ENCODE peak calls at places on chromosomes 7 and 10, in seven cellular contexts. F, V, K, U, Q, L and G are unnamed samples.

GRCh38 chr7:88243345-88243909 is 23.6 kb upstream of the SRI start:
- DNase-seq in V (peak; percentile 60), F (no peak), K (no peak), L (peak; percentile 69), Q (peak; percentile 27), U (peak; percentile 80), G (peak; percentile 54)

GRCh38 chr10:101216631-101217425 is 12.4 kb downstream of the LBX1 start:
- DNase-seq in F (no peak), L (peak; percentile 71), Q (no peak), V (no peak), U (no peak), K (no peak), G (no peak)

GRCh38 chr10:123142701-123143161 is 5.2 kb upstream of the HMX2 start:
- DNase-seq in F (no peak), L (peak; percentile 70), K (no peak), V (no peak), Q (no peak), U (no peak), G (no peak)

GRCh38 chr10:33398796-33399195 is 64.3 kb upstream of the NRP1 start:
- DNase-seq in K (no peak), F (no peak), Q (no peak), U (no peak), L (no peak), V (no peak), G (no peak)

GRCh38 chr7:379456-380225 is 89.7 kb downstream of the FOXL3 start:
- DNase-seq in K (no peak), V (no peak), U (no peak), Q (no peak), L (peak; percentile 83), F (peak; percentile 64), G (no peak)

GRCh38 chr7:91800389-91800788 is 80.1 kb downstream of the MTERF1 start:
- DNase-seq in F (no peak), Q (no peak), V (no peak), L (no peak), K (no peak), U (no peak), G (no peak)

GRCh38 chr7:158026636-158027265 is 560.9 kb downstream of the PTPRN2 start:
- DNase-seq in K (no peak), V (no peak), F (no peak), U (no peak), L (peak; percentile 20), Q (no peak), G (no peak)

GRCh38 chr10:29896053-29896452 is 163.3 kb downstream of the JCAD start:
- DNase-seq in V (no peak), F (no peak), U (no peak), K (no peak), L (no peak), Q (no peak), G (peak; percentile 42)

GRCh38 chr7:37016073-37016878 is 292.0 kb upstream of the AOAH start:
- DNase-seq in K (no peak), V (no peak), Q (no peak), U (no peak), L (peak; percentile 46), F (no peak), G (no peak)

GRCh38 chr10:2137549-2138174 is 400.3 kb upstream of the ADARB2 start:
- DNase-seq in V (no peak), F (no peak), Q (peak; percentile 17), L (peak; percentile 78), K (no peak), U (peak; percentile 15), G (no peak)

GRCh38 chr7:130352335-130353074 is 7.9 kb downstream of the CPA5 start:
- DNase-seq in L (no peak), U (no peak), F (no peak), K (no peak), V (no peak), Q (no peak), G (peak; percentile 10)

GRCh38 chr10:132023092-132023811 is 41.5 kb upstream of the BNIP3 start:
- DNase-seq in U (peak; percentile 76), F (peak; percentile 89), V (peak; percentile 37), L (peak; percentile 96), K (peak; percentile 71), Q (peak; percentile 92), G (peak; percentile 56)

GRCh38 chr10:52390388-52390787 is 76.3 kb downstream of the DKK1 start:
- DNase-seq in Q (no peak), F (no peak), K (no peak), L (no peak), U (no peak), V (no peak), G (no peak)

GRCh38 chr7:122161628-122162027 is 17.6 kb upstream of the AASS start:
- DNase-seq in F (no peak), K (no peak), L (no peak), V (no peak), Q (no peak), U (no peak), G (no peak)

GRCh38 chr10:74921744-74922143 is 95.3 kb downstream of the KAT6B start:
- DNase-seq in U (no peak), L (peak; percentile 91), F (no peak), Q (peak; percentile 38), V (no peak), K (no peak), G (peak; percentile 73)

GRCh38 chr7:11127112-11127785 is 153.6 kb downstream of the PHF14 start:
- DNase-seq in Q (no peak), F (no peak), L (no peak), K (no peak), V (no peak), U (no peak), G (no peak)

GRCh38 chr10:63977329-63977923 is 456.2 kb downstream of the REEP3 start:
- DNase-seq in V (peak; percentile 50), U (peak; percentile 69), L (peak; percentile 86), K (peak; percentile 3), Q (peak; percentile 69), F (no peak), G (peak; percentile 48)

GRCh38 chr10:130243015-130243414 is 106.8 kb downstream of the GLRX3 start:
- DNase-seq in F (no peak), Q (no peak), V (no peak), L (peak; percentile 1), K (no peak), U (no peak), G (no peak)

GRCh38 chr7:33671521-33672262 is 233.6 kb upstream of the BMPER start:
- DNase-seq in V (no peak), K (no peak), Q (no peak), U (no peak), F (no peak), L (no peak), G (no peak)

GRCh38 chr10:31808258-31809218 is 120.1 kb downstream of the ARHGAP12 start:
- DNase-seq in L (peak; percentile 52), Q (peak; percentile 8), K (no peak), V (peak; percentile 6), F (no peak), U (peak; percentile 86), G (peak; percentile 27)

GRCh38 chr7:27172823-27173411 is 1.2 kb downstream of the HOXA10 start:
- DNase-seq in Q (no peak), V (no peak), K (no peak), U (no peak), L (no peak), F (peak; percentile 65), G (no peak)

GRCh38 chr7:129800901-129801300 is 151.9 kb downstream of the UBE2H start:
- DNase-seq in L (peak; percentile 40), F (no peak), U (no peak), Q (no peak), K (no peak), V (no peak), G (no peak)

GRCh38 chr7:98836811-98837631 is 32.8 kb downstream of the TMEM130 start:
- DNase-seq in U (no peak), F (peak; percentile 63), V (peak; percentile 59), K (peak; percentile 7), L (peak; percentile 96), Q (peak; percentile 71), G (peak; percentile 14)

GRCh38 chr7:43083091-43083490 is 29.4 kb upstream of the HECW1 start:
- DNase-seq in Q (no peak), F (no peak), L (no peak), V (no peak), K (no peak), U (no peak), G (peak; percentile 40)

GRCh38 chr7:50502947-50503346 is 52.8 kb upstream of the FIGNL1 start:
- DNase-seq in F (no peak), Q (no peak), K (no peak), V (no peak), U (no peak), L (no peak), G (no peak)

GRCh38 chr10:15990523-15991129 is 130.3 kb upstream of the MINDY3 start:
- DNase-seq in K (no peak), V (no peak), U (no peak), Q (no peak), L (no peak), F (no peak), G (no peak)

GRCh38 chr10:49678827-49679479 is 498 bp upstream of the C10orf53 start:
- DNase-seq in L (no peak), Q (no peak), K (no peak), V (no peak), U (no peak), F (no peak), G (no peak)

GRCh38 chr7:105013818-105014724 is at the start of gene KMT2E:
- DNase-seq in L (peak; percentile 97), U (no peak), Q (peak; percentile 65), V (peak; percentile 57), K (peak; percentile 82), F (peak; percentile 97), G (peak; percentile 77)